ENCODE peak calls at places on chromosomes 12 and 14, in seven cellular contexts. One of them, this sample, is unnamed.
A peak's percentile ranks its signal among the peaks of the same experiment; 100 is the strongest.

GRCh38 chr14:74747237-74747636 is 15.9 kb upstream of the YLPM1 start:
- DNase-seq in RWPE1: no peak
- DNase-seq in neuronal stem cell: no peak
- DNase-seq in left ventricle myocardium superior: no peak
- DNase-seq in EL: no peak
- DNase-seq in activated CD4-positive, CD25-positive, alpha-beta regulatory T cell treated with anti-CD3 and anti-CD28 coated beads, Interleukin-2, amount 50 U/mL, for 16 hours: no peak
- DNase-seq in coronary artery: no peak
- DNase-seq in this sample: no peak

GRCh38 chr12:53078425-53079225 is 565 bp downstream of the SPRYD3 start:
- DNase-seq in EL: no peak
- DNase-seq in RWPE1: no peak
- DNase-seq in coronary artery: no peak
- DNase-seq in neuronal stem cell: no peak
- DNase-seq in activated CD4-positive, CD25-positive, alpha-beta regulatory T cell treated with anti-CD3 and anti-CD28 coated beads, Interleukin-2, amount 50 U/mL, for 16 hours: no peak
- DNase-seq in left ventricle myocardium superior: no peak
- DNase-seq in this sample: peak; percentile 49

GRCh38 chr12:104975621-104976343 is 10.3 kb upstream of the NOPCHAP1 start:
- DNase-seq in coronary artery: no peak
- DNase-seq in EL: peak; percentile 81
- DNase-seq in RWPE1: peak; percentile 61
- DNase-seq in left ventricle myocardium superior: no peak
- DNase-seq in activated CD4-positive, CD25-positive, alpha-beta regulatory T cell treated with anti-CD3 and anti-CD28 coated beads, Interleukin-2, amount 50 U/mL, for 16 hours: no peak
- DNase-seq in neuronal stem cell: no peak
- DNase-seq in this sample: peak; percentile 48

GRCh38 chr14:105493921-105494605 is 3.0 kb downstream of the TEDC1 start:
- DNase-seq in activated CD4-positive, CD25-positive, alpha-beta regulatory T cell treated with anti-CD3 and anti-CD28 coated beads, Interleukin-2, amount 50 U/mL, for 16 hours: no peak
- DNase-seq in coronary artery: peak; percentile 72
- DNase-seq in RWPE1: no peak
- DNase-seq in left ventricle myocardium superior: peak; percentile 27
- DNase-seq in neuronal stem cell: no peak
- DNase-seq in EL: no peak
- DNase-seq in this sample: no peak

GRCh38 chr12:113083863-113084430 is 27.4 kb downstream of the DTX1 start:
- DNase-seq in EL: no peak
- DNase-seq in neuronal stem cell: no peak
- DNase-seq in coronary artery: no peak
- DNase-seq in left ventricle myocardium superior: peak; percentile 80
- DNase-seq in activated CD4-positive, CD25-positive, alpha-beta regulatory T cell treated with anti-CD3 and anti-CD28 coated beads, Interleukin-2, amount 50 U/mL, for 16 hours: no peak
- DNase-seq in RWPE1: no peak
- DNase-seq in this sample: no peak

GRCh38 chr12:89250648-89251047 is 101.7 kb downstream of the DUSP6 start:
- DNase-seq in EL: no peak
- DNase-seq in activated CD4-positive, CD25-positive, alpha-beta regulatory T cell treated with anti-CD3 and anti-CD28 coated beads, Interleukin-2, amount 50 U/mL, for 16 hours: no peak
- DNase-seq in left ventricle myocardium superior: no peak
- DNase-seq in RWPE1: no peak
- DNase-seq in neuronal stem cell: no peak
- DNase-seq in coronary artery: no peak
- DNase-seq in this sample: no peak

GRCh38 chr12:132593938-132594358 is 16.4 kb downstream of the LRCOL1 start:
- DNase-seq in activated CD4-positive, CD25-positive, alpha-beta regulatory T cell treated with anti-CD3 and anti-CD28 coated beads, Interleukin-2, amount 50 U/mL, for 16 hours: no peak
- DNase-seq in coronary artery: no peak
- DNase-seq in left ventricle myocardium superior: peak; percentile 88
- DNase-seq in EL: peak; percentile 93
- DNase-seq in RWPE1: peak; percentile 87
- DNase-seq in neuronal stem cell: peak; percentile 81
- DNase-seq in this sample: peak; percentile 99

GRCh38 chr12:52443966-52444365 is 8.0 kb downstream of the KRT6B start:
- DNase-seq in neuronal stem cell: no peak
- DNase-seq in RWPE1: no peak
- DNase-seq in left ventricle myocardium superior: no peak
- DNase-seq in coronary artery: no peak
- DNase-seq in EL: no peak
- DNase-seq in activated CD4-positive, CD25-positive, alpha-beta regulatory T cell treated with anti-CD3 and anti-CD28 coated beads, Interleukin-2, amount 50 U/mL, for 16 hours: no peak
- DNase-seq in this sample: no peak

GRCh38 chr14:67335781-67336180 is 23.8 kb downstream of the ATP6V1D start:
- DNase-seq in EL: peak; percentile 29
- DNase-seq in coronary artery: no peak
- DNase-seq in RWPE1: no peak
- DNase-seq in neuronal stem cell: no peak
- DNase-seq in left ventricle myocardium superior: no peak
- DNase-seq in activated CD4-positive, CD25-positive, alpha-beta regulatory T cell treated with anti-CD3 and anti-CD28 coated beads, Interleukin-2, amount 50 U/mL, for 16 hours: no peak
- DNase-seq in this sample: peak; percentile 60

GRCh38 chr12:32896438-32897275 is at the start of gene PKP2:
- DNase-seq in activated CD4-positive, CD25-positive, alpha-beta regulatory T cell treated with anti-CD3 and anti-CD28 coated beads, Interleukin-2, amount 50 U/mL, for 16 hours: no peak
- DNase-seq in left ventricle myocardium superior: peak; percentile 82
- DNase-seq in neuronal stem cell: peak; percentile 69
- DNase-seq in coronary artery: no peak
- DNase-seq in RWPE1: peak; percentile 94
- DNase-seq in EL: no peak
- DNase-seq in this sample: peak; percentile 93

GRCh38 chr12:6946033-6946919 is 2.5 kb downstream of the C12orf57 start:
- DNase-seq in coronary artery: no peak
- DNase-seq in left ventricle myocardium superior: peak; percentile 68
- DNase-seq in neuronal stem cell: no peak
- DNase-seq in activated CD4-positive, CD25-positive, alpha-beta regulatory T cell treated with anti-CD3 and anti-CD28 coated beads, Interleukin-2, amount 50 U/mL, for 16 hours: no peak
- DNase-seq in RWPE1: peak; percentile 92
- DNase-seq in EL: no peak
- DNase-seq in this sample: peak; percentile 94

GRCh38 chr12:41497362-41497761 is 309.2 kb downstream of the PDZRN4 start:
- DNase-seq in coronary artery: no peak
- DNase-seq in RWPE1: no peak
- DNase-seq in left ventricle myocardium superior: no peak
- DNase-seq in activated CD4-positive, CD25-positive, alpha-beta regulatory T cell treated with anti-CD3 and anti-CD28 coated beads, Interleukin-2, amount 50 U/mL, for 16 hours: no peak
- DNase-seq in neuronal stem cell: no peak
- DNase-seq in EL: no peak
- DNase-seq in this sample: no peak

GRCh38 chr12:6960291-6961277 is 9.4 kb downstream of the PTPN6 start:
- DNase-seq in RWPE1: no peak
- DNase-seq in coronary artery: no peak
- DNase-seq in activated CD4-positive, CD25-positive, alpha-beta regulatory T cell treated with anti-CD3 and anti-CD28 coated beads, Interleukin-2, amount 50 U/mL, for 16 hours: no peak
- DNase-seq in neuronal stem cell: no peak
- DNase-seq in EL: peak; percentile 40
- DNase-seq in left ventricle myocardium superior: no peak
- DNase-seq in this sample: no peak

GRCh38 chr12:14901228-14901562 is 15.5 kb upstream of the MGP start:
- DNase-seq in left ventricle myocardium superior: peak; percentile 39
- DNase-seq in RWPE1: no peak
- DNase-seq in activated CD4-positive, CD25-positive, alpha-beta regulatory T cell treated with anti-CD3 and anti-CD28 coated beads, Interleukin-2, amount 50 U/mL, for 16 hours: no peak
- DNase-seq in EL: no peak
- DNase-seq in neuronal stem cell: no peak
- DNase-seq in coronary artery: no peak
- DNase-seq in this sample: peak; percentile 1

GRCh38 chr12:49636979-49637378 is 13.6 kb downstream of the PRPF40B start:
- DNase-seq in EL: peak; percentile 63
- DNase-seq in left ventricle myocardium superior: no peak
- DNase-seq in RWPE1: no peak
- DNase-seq in neuronal stem cell: peak; percentile 27
- DNase-seq in activated CD4-positive, CD25-positive, alpha-beta regulatory T cell treated with anti-CD3 and anti-CD28 coated beads, Interleukin-2, amount 50 U/mL, for 16 hours: peak; percentile 9
- DNase-seq in coronary artery: no peak
- DNase-seq in this sample: peak; percentile 65

GRCh38 chr14:104076743-104077142 is 8.8 kb upstream of the ASPG start:
- DNase-seq in activated CD4-positive, CD25-positive, alpha-beta regulatory T cell treated with anti-CD3 and anti-CD28 coated beads, Interleukin-2, amount 50 U/mL, for 16 hours: no peak
- DNase-seq in left ventricle myocardium superior: no peak
- DNase-seq in EL: no peak
- DNase-seq in coronary artery: no peak
- DNase-seq in neuronal stem cell: no peak
- DNase-seq in RWPE1: no peak
- DNase-seq in this sample: no peak

GRCh38 chr12:31923063-31923412 is 36.2 kb upstream of the RESF1 start:
- DNase-seq in RWPE1: no peak
- DNase-seq in neuronal stem cell: no peak
- DNase-seq in activated CD4-positive, CD25-positive, alpha-beta regulatory T cell treated with anti-CD3 and anti-CD28 coated beads, Interleukin-2, amount 50 U/mL, for 16 hours: no peak
- DNase-seq in left ventricle myocardium superior: no peak
- DNase-seq in coronary artery: no peak
- DNase-seq in EL: no peak
- DNase-seq in this sample: no peak

GRCh38 chr14:104139460-104140212 is 1.2 kb downstream of the KIF26A start:
- DNase-seq in activated CD4-positive, CD25-positive, alpha-beta regulatory T cell treated with anti-CD3 and anti-CD28 coated beads, Interleukin-2, amount 50 U/mL, for 16 hours: no peak
- DNase-seq in EL: no peak
- DNase-seq in RWPE1: no peak
- DNase-seq in coronary artery: no peak
- DNase-seq in neuronal stem cell: no peak
- DNase-seq in left ventricle myocardium superior: peak; percentile 38
- DNase-seq in this sample: no peak

GRCh38 chr14:95507174-95507573 is 9.3 kb downstream of the SYNE3 start:
- DNase-seq in neuronal stem cell: no peak
- DNase-seq in left ventricle myocardium superior: peak; percentile 75
- DNase-seq in coronary artery: peak; percentile 87
- DNase-seq in RWPE1: peak; percentile 96
- DNase-seq in activated CD4-positive, CD25-positive, alpha-beta regulatory T cell treated with anti-CD3 and anti-CD28 coated beads, Interleukin-2, amount 50 U/mL, for 16 hours: no peak
- DNase-seq in EL: peak; percentile 98
- DNase-seq in this sample: peak; percentile 98

GRCh38 chr12:77736219-77736965 is 94.3 kb upstream of the NAV3 start:
- DNase-seq in activated CD4-positive, CD25-positive, alpha-beta regulatory T cell treated with anti-CD3 and anti-CD28 coated beads, Interleukin-2, amount 50 U/mL, for 16 hours: no peak
- DNase-seq in RWPE1: no peak
- DNase-seq in EL: no peak
- DNase-seq in left ventricle myocardium superior: no peak
- DNase-seq in neuronal stem cell: no peak
- DNase-seq in coronary artery: no peak
- DNase-seq in this sample: no peak

GRCh38 chr12:107200394-107200793 is 107.0 kb upstream of the CRY1 start:
- DNase-seq in coronary artery: no peak
- DNase-seq in neuronal stem cell: no peak
- DNase-seq in EL: peak; percentile 74
- DNase-seq in left ventricle myocardium superior: no peak
- DNase-seq in RWPE1: peak; percentile 84
- DNase-seq in activated CD4-positive, CD25-positive, alpha-beta regulatory T cell treated with anti-CD3 and anti-CD28 coated beads, Interleukin-2, amount 50 U/mL, for 16 hours: no peak
- DNase-seq in this sample: peak; percentile 93

GRCh38 chr14:55274760-55275159 is 3.5 kb downstream of the FBXO34 start:
- DNase-seq in activated CD4-positive, CD25-positive, alpha-beta regulatory T cell treated with anti-CD3 and anti-CD28 coated beads, Interleukin-2, amount 50 U/mL, for 16 hours: no peak
- DNase-seq in coronary artery: no peak
- DNase-seq in EL: peak; percentile 81
- DNase-seq in neuronal stem cell: no peak
- DNase-seq in left ventricle myocardium superior: no peak
- DNase-seq in RWPE1: no peak
- DNase-seq in this sample: peak; percentile 39

GRCh38 chr14:82621881-82622450 is 1088.3 kb upstream of the SEL1L start:
- DNase-seq in activated CD4-positive, CD25-positive, alpha-beta regulatory T cell treated with anti-CD3 and anti-CD28 coated beads, Interleukin-2, amount 50 U/mL, for 16 hours: no peak
- DNase-seq in left ventricle myocardium superior: no peak
- DNase-seq in RWPE1: no peak
- DNase-seq in neuronal stem cell: no peak
- DNase-seq in EL: no peak
- DNase-seq in coronary artery: no peak
- DNase-seq in this sample: no peak

GRCh38 chr12:21848192-21848591 is 73.7 kb upstream of the KCNJ8 start:
- DNase-seq in activated CD4-positive, CD25-positive, alpha-beta regulatory T cell treated with anti-CD3 and anti-CD28 coated beads, Interleukin-2, amount 50 U/mL, for 16 hours: no peak
- DNase-seq in left ventricle myocardium superior: no peak
- DNase-seq in neuronal stem cell: no peak
- DNase-seq in EL: no peak
- DNase-seq in RWPE1: no peak
- DNase-seq in coronary artery: no peak
- DNase-seq in this sample: no peak

GRCh38 chr12:59708059-59708458 is 112.2 kb downstream of the SLC16A7 start:
- DNase-seq in activated CD4-positive, CD25-positive, alpha-beta regulatory T cell treated with anti-CD3 and anti-CD28 coated beads, Interleukin-2, amount 50 U/mL, for 16 hours: no peak
- DNase-seq in coronary artery: no peak
- DNase-seq in RWPE1: peak; percentile 31
- DNase-seq in EL: peak; percentile 66
- DNase-seq in left ventricle myocardium superior: no peak
- DNase-seq in neuronal stem cell: no peak
- DNase-seq in this sample: peak; percentile 79

GRCh38 chr14:60670994-60671393 is 21.7 kb upstream of the SIX1 start:
- DNase-seq in activated CD4-positive, CD25-positive, alpha-beta regulatory T cell treated with anti-CD3 and anti-CD28 coated beads, Interleukin-2, amount 50 U/mL, for 16 hours: no peak
- DNase-seq in neuronal stem cell: no peak
- DNase-seq in left ventricle myocardium superior: no peak
- DNase-seq in RWPE1: no peak
- DNase-seq in coronary artery: no peak
- DNase-seq in EL: no peak
- DNase-seq in this sample: no peak

GRCh38 chr14:100586153-100586519 is 1.1 kb downstream of the BEGAIN start:
- DNase-seq in EL: no peak
- DNase-seq in left ventricle myocardium superior: peak; percentile 18
- DNase-seq in activated CD4-positive, CD25-positive, alpha-beta regulatory T cell treated with anti-CD3 and anti-CD28 coated beads, Interleukin-2, amount 50 U/mL, for 16 hours: no peak
- DNase-seq in neuronal stem cell: no peak
- DNase-seq in RWPE1: peak; percentile 70
- DNase-seq in coronary artery: no peak
- DNase-seq in this sample: no peak

GRCh38 chr12:120647375-120647755 is 6.9 kb downstream of the CABP1 start:
- DNase-seq in coronary artery: no peak
- DNase-seq in activated CD4-positive, CD25-positive, alpha-beta regulatory T cell treated with anti-CD3 and anti-CD28 coated beads, Interleukin-2, amount 50 U/mL, for 16 hours: no peak
- DNase-seq in RWPE1: no peak
- DNase-seq in neuronal stem cell: no peak
- DNase-seq in EL: no peak
- DNase-seq in left ventricle myocardium superior: no peak
- DNase-seq in this sample: no peak

GRCh38 chr14:94411638-94412037 is 23.2 kb upstream of the SERPINA1 start:
- DNase-seq in coronary artery: no peak
- DNase-seq in neuronal stem cell: no peak
- DNase-seq in activated CD4-positive, CD25-positive, alpha-beta regulatory T cell treated with anti-CD3 and anti-CD28 coated beads, Interleukin-2, amount 50 U/mL, for 16 hours: no peak
- DNase-seq in left ventricle myocardium superior: no peak
- DNase-seq in RWPE1: no peak
- DNase-seq in EL: no peak
- DNase-seq in this sample: no peak

GRCh38 chr14:64707661-64708060 is 3.4 kb downstream of the PLEKHG3 start:
- DNase-seq in RWPE1: peak; percentile 94
- DNase-seq in activated CD4-positive, CD25-positive, alpha-beta regulatory T cell treated with anti-CD3 and anti-CD28 coated beads, Interleukin-2, amount 50 U/mL, for 16 hours: no peak
- DNase-seq in left ventricle myocardium superior: no peak
- DNase-seq in EL: peak; percentile 81
- DNase-seq in neuronal stem cell: no peak
- DNase-seq in coronary artery: peak; percentile 56
- DNase-seq in this sample: peak; percentile 91

GRCh38 chr12:76346798-76347420 is 1.3 kb downstream of the BBS10 start:
- DNase-seq in EL: peak; percentile 75
- DNase-seq in RWPE1: peak; percentile 35
- DNase-seq in neuronal stem cell: no peak
- DNase-seq in left ventricle myocardium superior: no peak
- DNase-seq in activated CD4-positive, CD25-positive, alpha-beta regulatory T cell treated with anti-CD3 and anti-CD28 coated beads, Interleukin-2, amount 50 U/mL, for 16 hours: no peak
- DNase-seq in coronary artery: no peak
- DNase-seq in this sample: peak; percentile 70

GRCh38 chr12:32877670-32878459 is 18.7 kb downstream of the PKP2 start:
- DNase-seq in coronary artery: no peak
- DNase-seq in activated CD4-positive, CD25-positive, alpha-beta regulatory T cell treated with anti-CD3 and anti-CD28 coated beads, Interleukin-2, amount 50 U/mL, for 16 hours: no peak
- DNase-seq in left ventricle myocardium superior: peak; percentile 90
- DNase-seq in neuronal stem cell: no peak
- DNase-seq in EL: no peak
- DNase-seq in RWPE1: no peak
- DNase-seq in this sample: no peak

GRCh38 chr12:98895086-98895651 is 250.1 kb downstream of the APAF1 start:
- DNase-seq in coronary artery: no peak
- DNase-seq in activated CD4-positive, CD25-positive, alpha-beta regulatory T cell treated with anti-CD3 and anti-CD28 coated beads, Interleukin-2, amount 50 U/mL, for 16 hours: no peak
- DNase-seq in neuronal stem cell: no peak
- DNase-seq in RWPE1: no peak
- DNase-seq in left ventricle myocardium superior: no peak
- DNase-seq in EL: no peak
- DNase-seq in this sample: no peak

GRCh38 chr14:27528328-27528727 is 930.5 kb upstream of the NOVA1 start:
- DNase-seq in left ventricle myocardium superior: no peak
- DNase-seq in neuronal stem cell: peak; percentile 18
- DNase-seq in EL: no peak
- DNase-seq in activated CD4-positive, CD25-positive, alpha-beta regulatory T cell treated with anti-CD3 and anti-CD28 coated beads, Interleukin-2, amount 50 U/mL, for 16 hours: no peak
- DNase-seq in coronary artery: no peak
- DNase-seq in RWPE1: peak; percentile 24
- DNase-seq in this sample: peak; percentile 57

GRCh38 chr12:82912406-82912805 is 225.7 kb downstream of the TMTC2 start:
- DNase-seq in neuronal stem cell: no peak
- DNase-seq in RWPE1: no peak
- DNase-seq in activated CD4-positive, CD25-positive, alpha-beta regulatory T cell treated with anti-CD3 and anti-CD28 coated beads, Interleukin-2, amount 50 U/mL, for 16 hours: no peak
- DNase-seq in coronary artery: no peak
- DNase-seq in EL: no peak
- DNase-seq in left ventricle myocardium superior: no peak
- DNase-seq in this sample: peak; percentile 63

GRCh38 chr12:69534389-69534822 is 50.9 kb upstream of the CCT2 start:
- DNase-seq in neuronal stem cell: peak; percentile 75
- DNase-seq in activated CD4-positive, CD25-positive, alpha-beta regulatory T cell treated with anti-CD3 and anti-CD28 coated beads, Interleukin-2, amount 50 U/mL, for 16 hours: no peak
- DNase-seq in RWPE1: peak; percentile 87
- DNase-seq in coronary artery: peak; percentile 81
- DNase-seq in left ventricle myocardium superior: no peak
- DNase-seq in EL: peak; percentile 98
- DNase-seq in this sample: peak; percentile 28

GRCh38 chr12:111330800-111331752 is 37.8 kb downstream of the PHETA1 start:
- DNase-seq in RWPE1: peak; percentile 59
- DNase-seq in neuronal stem cell: no peak
- DNase-seq in coronary artery: no peak
- DNase-seq in EL: peak; percentile 59
- DNase-seq in activated CD4-positive, CD25-positive, alpha-beta regulatory T cell treated with anti-CD3 and anti-CD28 coated beads, Interleukin-2, amount 50 U/mL, for 16 hours: no peak
- DNase-seq in left ventricle myocardium superior: no peak
- DNase-seq in this sample: peak; percentile 83

GRCh38 chr14:30949651-30950050 is 75.3 kb downstream of the COCH start:
- DNase-seq in activated CD4-positive, CD25-positive, alpha-beta regulatory T cell treated with anti-CD3 and anti-CD28 coated beads, Interleukin-2, amount 50 U/mL, for 16 hours: no peak
- DNase-seq in coronary artery: no peak
- DNase-seq in RWPE1: no peak
- DNase-seq in left ventricle myocardium superior: no peak
- DNase-seq in EL: no peak
- DNase-seq in neuronal stem cell: no peak
- DNase-seq in this sample: no peak